ENCODE peak calls at places on chromosomes 6 and 20, in five cellular contexts. T is RWPE1; H is CD8-positive, alpha-beta T cell; G is kidney; O is heart right ventricle. M is an unnamed sample.
A peak's percentile ranks its signal among the peaks of the same experiment; 100 is the strongest.

GRCh38 chr6:114569643-114570042 is 226.8 kb upstream of the HS3ST5 start:
- DNase-seq in G (no peak), T (no peak), H (no peak), O (no peak), M (no peak)

GRCh38 chr20:59771506-59772372 is 161.7 kb downstream of the SYCP2 start:
- DNase-seq in O (peak; percentile 54), G (no peak), T (no peak), H (no peak), M (no peak)

GRCh38 chr20:47785900-47786762 is 850 bp upstream of the SULF2 start:
- DNase-seq in T (peak; percentile 96), H (no peak), G (peak; percentile 88), O (peak; percentile 63), M (peak; percentile 91)

GRCh38 chr20:58892126-58892931 is 39.8 kb downstream of the GNAS start:
- DNase-seq in T (peak; percentile 75), G (peak; percentile 94), H (peak; percentile 67), O (peak; percentile 81), M (peak; percentile 87)

GRCh38 chr20:45117581-45117980 is 2.6 kb upstream of the WFDC5 start:
- DNase-seq in H (no peak), O (no peak), T (no peak), G (no peak), M (no peak)

GRCh38 chr20:11281240-11281639 is 607.4 kb upstream of the JAG1 start:
- DNase-seq in O (no peak), G (no peak), H (no peak), T (no peak), M (no peak)

GRCh38 chr20:59355242-59355641 is 54.8 kb downstream of the EDN3 start:
- DNase-seq in H (no peak), T (no peak), G (no peak), O (no peak), M (no peak)

GRCh38 chr6:167324111-167324510 is 775 bp upstream of the TTLL2 start:
- DNase-seq in T (no peak), H (no peak), O (no peak), G (no peak), M (no peak)

GRCh38 chr6:3194535-3195376 is 32.7 kb downstream of the TUBB2B start:
- DNase-seq in O (no peak), G (no peak), H (no peak), T (no peak), M (no peak)

GRCh38 chr20:62360854-62361798 is 6.0 kb downstream of the LAMA5 start:
- DNase-seq in H (no peak), O (peak; percentile 55), T (no peak), G (peak; percentile 86), M (peak; percentile 82)

GRCh38 chr20:2386516-2387179 is 5.9 kb downstream of the TGM6 start:
- DNase-seq in T (peak; percentile 94), G (no peak), O (no peak), H (no peak), M (no peak)

GRCh38 chr6:119241124-119241491 is 108.5 kb downstream of the MAN1A1 start:
- DNase-seq in T (no peak), O (no peak), H (no peak), G (peak; percentile 33), M (no peak)

GRCh38 chr20:41308290-41308691 is 9.2 kb downstream of the ZHX3 start:
- DNase-seq in O (no peak), T (peak; percentile 52), H (no peak), G (no peak), M (no peak)

GRCh38 chr20:54570561-54570960 is 95.2 kb downstream of the DOK5 start:
- DNase-seq in O (no peak), H (no peak), T (no peak), G (no peak), M (no peak)

GRCh38 chr6:87722831-87723726 is 21.0 kb upstream of the AKIRIN2 start:
- DNase-seq in T (peak; percentile 87), G (peak; percentile 84), O (peak; percentile 54), H (no peak), M (peak; percentile 58)

GRCh38 chr20:34956751-34957472 is 1.2 kb downstream of the MYH7B start:
- DNase-seq in G (no peak), H (no peak), T (no peak), O (no peak), M (no peak)

GRCh38 chr6:147508073-147508870 is at the start of gene SAMD5:
- DNase-seq in H (no peak), O (peak; percentile 71), G (peak; percentile 81), T (peak; percentile 69), M (peak; percentile 53)

GRCh38 chr6:138346302-138347195 is 31.2 kb upstream of the SMIM28 start:
- DNase-seq in O (no peak), H (no peak), G (no peak), T (no peak), M (no peak)

GRCh38 chr20:59668926-59669325 is 64.6 kb downstream of the PHACTR3 start:
- DNase-seq in O (no peak), H (no peak), G (no peak), T (no peak), M (no peak)

GRCh38 chr6:130934848-130935585 is 107.8 kb downstream of the SMLR1 start:
- DNase-seq in O (no peak), G (no peak), H (no peak), T (no peak), M (no peak)

GRCh38 chr20:44586289-44586911 is 4.0 kb downstream of the PKIG start:
- DNase-seq in O (no peak), T (no peak), G (no peak), H (no peak), M (no peak)

GRCh38 chr6:139534472-139535115 is 160.1 kb upstream of the CITED2 start:
- DNase-seq in O (no peak), G (no peak), H (no peak), T (no peak), M (no peak)

GRCh38 chr6:73515204-73516101 is 5.4 kb downstream of the EEF1A1 start:
- DNase-seq in O (no peak), G (no peak), H (no peak), T (no peak), M (peak; percentile 54)

GRCh38 chr6:88882536-88882935 is 80.9 kb downstream of the RNGTT start:
- DNase-seq in O (no peak), H (no peak), T (no peak), G (no peak), M (no peak)

GRCh38 chr20:36091561-36092423 is 62.7 kb upstream of the EPB41L1 start:
- DNase-seq in H (no peak), G (peak; percentile 77), T (no peak), O (no peak), M (no peak)

GRCh38 chr20:53092772-53093171 is 120.6 kb downstream of the TSHZ2 start:
- DNase-seq in T (no peak), G (no peak), O (no peak), H (no peak), M (no peak)

GRCh38 chr6:77173472-77174074 is 289.7 kb downstream of the HTR1B start:
- DNase-seq in T (no peak), G (peak; percentile 39), H (no peak), O (no peak), M (no peak)

GRCh38 chr6:168961257-168961656 is 292.4 kb downstream of the THBS2 start:
- DNase-seq in G (no peak), O (no peak), H (no peak), T (no peak), M (no peak)

GRCh38 chr6:120211955-120212792 is 862.6 kb upstream of the MAN1A1 start:
- DNase-seq in H (no peak), G (no peak), O (no peak), T (peak; percentile 19), M (peak; percentile 47)

GRCh38 chr20:59047938-59048680 is 5.5 kb upstream of the PRELID3B start:
- DNase-seq in O (no peak), T (no peak), G (no peak), H (no peak), M (no peak)

GRCh38 chr20:48102076-48102787 is 317.0 kb upstream of the SULF2 start:
- DNase-seq in H (no peak), T (no peak), G (no peak), O (no peak), M (no peak)

GRCh38 chr6:170293411-170293844 is 2.5 kb upstream of the DLL1 start:
- DNase-seq in G (no peak), H (no peak), T (no peak), O (no peak), M (no peak)

GRCh38 chr6:170291271-170292110 is 613 bp upstream of the DLL1 start:
- DNase-seq in G (peak; percentile 94), H (peak; percentile 46), O (peak; percentile 82), T (no peak), M (no peak)

GRCh38 chr6:170290306-170291128 is at the start of gene DLL1:
- DNase-seq in T (no peak), O (peak; percentile 76), G (peak; percentile 91), H (no peak), M (no peak)

GRCh38 chr6:170292778-170293164 is 1.9 kb upstream of the DLL1 start:
- DNase-seq in H (no peak), G (no peak), T (no peak), O (no peak), M (no peak)

DNA sequence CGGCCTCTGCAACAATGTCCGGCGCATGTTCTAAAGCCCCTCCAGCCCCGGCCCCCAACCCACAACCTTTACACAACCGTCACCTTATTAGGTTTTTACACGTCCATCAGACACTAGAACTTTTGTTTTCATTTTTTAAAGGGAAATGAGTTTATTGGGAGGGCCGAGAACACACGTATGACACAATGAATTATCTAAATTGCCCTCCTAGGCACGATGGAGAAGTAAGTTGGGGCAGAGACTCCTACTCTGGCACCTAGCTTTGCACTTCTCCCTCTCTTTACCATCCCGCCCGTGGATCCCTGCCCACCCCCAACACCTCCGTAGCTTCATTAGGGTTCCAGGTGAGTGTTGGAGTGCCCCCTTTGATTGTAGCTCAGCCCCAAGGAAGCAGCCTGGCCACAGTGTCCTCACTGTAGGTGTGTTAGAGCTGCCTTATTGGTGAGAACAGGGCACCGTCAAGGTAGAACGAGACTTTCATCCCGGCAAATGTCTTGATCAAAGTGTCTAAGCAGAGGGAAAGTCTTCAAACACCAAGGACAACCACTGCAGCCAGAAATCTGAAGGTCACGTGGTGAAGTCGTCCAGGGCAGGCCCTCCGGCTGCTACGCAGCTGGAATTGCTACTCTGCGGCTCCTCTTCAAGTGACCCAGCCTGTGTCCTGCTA is 1.4 kb upstream of the DLL1 start:
- DNase-seq in H (no peak), O (no peak), T (no peak), G (no peak), M (no peak)
- TF ChIP-seq CTCF in H (no peak), O (no peak), T (no peak), G (no peak), M (no peak)

DNA sequence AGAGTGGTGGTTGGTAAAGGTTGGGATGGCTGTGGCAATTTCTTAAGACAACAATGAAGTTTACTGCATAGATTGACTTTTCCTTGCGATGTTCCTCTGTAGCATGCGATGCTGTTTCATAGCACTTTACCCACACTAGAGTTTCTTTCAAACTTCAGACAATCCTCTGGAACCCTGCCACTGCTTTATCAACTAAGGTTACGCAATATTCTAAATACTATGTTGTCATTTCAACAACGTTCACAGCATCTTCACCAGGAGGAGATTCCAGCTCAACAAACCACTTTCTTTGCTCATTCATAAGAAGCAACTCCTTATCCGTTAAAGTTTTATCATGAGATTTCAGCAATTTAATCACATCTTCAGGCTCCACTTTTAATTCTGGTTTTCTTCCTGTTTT is 161.2 kb upstream of the NRSN1 start:
- DNase-seq in H (no peak), T (no peak), G (no peak), O (no peak), M (no peak)
- TF ChIP-seq CTCF in H (no peak), T (no peak), G (no peak), O (no peak), M (no peak)

GRCh38 chr6:83167726-83168278 is 25.3 kb downstream of the PGM3 start:
- DNase-seq in H (no peak), T (no peak), G (no peak), O (no peak), M (no peak)
- TF ChIP-seq CTCF in H (no peak), T (no peak), G (no peak), O (no peak), M (no peak)

GRCh38 chr6:79030511-79030910 is 47.5 kb downstream of the PHIP start:
- DNase-seq in G (no peak), T (no peak), H (no peak), O (no peak), M (no peak)
- TF ChIP-seq CTCF in G (no peak), T (no peak), H (no peak), O (no peak), M (no peak)

M was measured in Calu3.